ENCODE peak calls at places on chromosome 1, in eight cellular contexts. B, C, O, R, Z, L, Q and K are unnamed samples.

GRCh38 chr1:184563308-184563707 is 176.5 kb downstream of the C1orf21 start:
- DNase-seq in L (peak; percentile 8), C (no peak), Q (no peak), R (peak; percentile 42), O (no peak), B (peak; percentile 67), Z (no peak), K (no peak)

GRCh38 chr1:225508538-225509375 is 80.9 kb upstream of the LBR start:
- DNase-seq in C (no peak), R (no peak), Z (peak; percentile 53), B (peak; percentile 99), O (no peak), Q (no peak), L (peak; percentile 90), K (no peak)

GRCh38 chr1:84156210-84156621 is 12.1 kb downstream of the PRKACB start:
- DNase-seq in R (no peak), Q (no peak), L (peak; percentile 19), C (no peak), O (no peak), B (peak; percentile 86), Z (no peak), K (no peak)

GRCh38 chr1:154847891-154848290 is 22.2 kb downstream of the KCNN3 start:
- DNase-seq in Z (no peak), Q (no peak), L (no peak), O (no peak), B (no peak), R (no peak), C (peak; percentile 30), K (no peak)

GRCh38 chr1:24057171-24057570 is 54.8 kb downstream of the MYOM3 start:
- DNase-seq in B (no peak), O (no peak), C (no peak), L (no peak), Q (no peak), Z (no peak), R (no peak), K (no peak)

GRCh38 chr1:23436520-23437354 is 12.2 kb upstream of the TCEA3 start:
- DNase-seq in B (no peak), R (no peak), O (peak; percentile 99), L (no peak), C (no peak), Z (peak; percentile 52), Q (no peak), K (no peak)

GRCh38 chr1:168137515-168137821 is 738 bp upstream of the GPR161 start:
- DNase-seq in Q (no peak), L (no peak), R (no peak), B (no peak), O (no peak), Z (no peak), C (no peak), K (no peak)

GRCh38 chr1:211330282-211330936 is 3.8 kb downstream of the TRAF5 start:
- DNase-seq in Q (no peak), B (no peak), C (no peak), O (no peak), L (no peak), Z (no peak), R (no peak), K (no peak)

GRCh38 chr1:243508303-243508713 is 252.5 kb downstream of the SDCCAG8 start:
- DNase-seq in L (no peak), Z (no peak), C (no peak), R (no peak), O (no peak), B (no peak), Q (no peak), K (no peak)

GRCh38 chr1:168465942-168466702 is 77.7 kb downstream of the XCL2 start:
- DNase-seq in R (no peak), Z (no peak), C (no peak), L (peak; percentile 36), O (no peak), Q (peak; percentile 17), B (peak; percentile 36), K (peak; percentile 29)

GRCh38 chr1:201429771-201430501 is 8.4 kb upstream of the TNNI1 start:
- DNase-seq in L (no peak), O (no peak), Z (no peak), R (no peak), Q (no peak), B (no peak), C (no peak), K (no peak)